ENCODE peak calls at places on chromosomes 13 and 19, in nine cellular contexts. M is germinal center; D is caudate nucleus; N is BJ; Y is retina; T is H7; G is fibroblast of the aortic adventitia; K is stimulated activated CD8-positive, alpha-beta memory T cell treated with anti-CD3 and anti-CD28 coated beads, Interleukin-7, amount 100 ng/mL, for 4 hours; I is AG09309. A is an unnamed sample.

GRCh38 chr13:90526711-90527110 is 820.8 kb upstream of the MIR17HG start:
- DNase-seq in M (no peak), D (no peak), N (no peak), Y (no peak), T (no peak), G (no peak), K (no peak), I (no peak), A (no peak)

GRCh38 chr19:13935765-13936486 is 2.3 kb downstream of the PODNL1 start:
- DNase-seq in M (no peak), D (no peak), N (no peak), Y (peak; percentile 21), T (peak; percentile 92), G (no peak), K (no peak), I (no peak), A (peak; percentile 83)

GRCh38 chr19:45278087-45278486 is 27.0 kb downstream of the MARK4 start:
- DNase-seq in M (no peak), D (no peak), N (no peak), Y (no peak), T (no peak), G (no peak), K (no peak), I (no peak), A (no peak)

GRCh38 chr13:49859568-49859967 is 67.1 kb upstream of the KPNA3 start:
- DNase-seq in M (no peak), D (no peak), N (peak; percentile 77), Y (no peak), T (no peak), G (peak; percentile 92), K (no peak), I (peak; percentile 70), A (no peak)

GRCh38 chr13:20064128-20064527 is 96.7 kb downstream of the GJA3 start:
- DNase-seq in M (no peak), D (no peak), N (no peak), Y (no peak), T (no peak), G (peak; percentile 19), K (no peak), I (no peak), A (no peak)

GRCh38 chr13:100434010-100434763 is 154.4 kb downstream of the GGACT start:
- DNase-seq in M (no peak), D (no peak), N (no peak), Y (no peak), T (no peak), G (peak; percentile 19), K (no peak), I (no peak), A (no peak)

GRCh38 chr19:45577111-45577905 is 7.3 kb downstream of the OPA3 start:
- DNase-seq in M (no peak), D (no peak), N (peak; percentile 61), Y (no peak), T (peak; percentile 24), G (peak; percentile 89), K (no peak), I (peak; percentile 58), A (no peak)

GRCh38 chr19:22515435-22515834 is 93.3 kb upstream of the ZNF98 start:
- DNase-seq in M (no peak), D (peak; percentile 40), N (no peak), Y (no peak), T (no peak), G (no peak), K (no peak), I (no peak), A (no peak)

GRCh38 chr19:51158474-51159129 is 16.5 kb downstream of the SIGLEC7 start:
- DNase-seq in M (peak; percentile 42), D (no peak), N (no peak), Y (peak; percentile 39), T (peak; percentile 82), G (peak; percentile 23), K (peak; percentile 45), I (no peak), A (peak; percentile 75)

GRCh38 chr19:48807590-48808308 is 3.1 kb downstream of the BCAT2 start:
- DNase-seq in M (no peak), D (no peak), N (no peak), Y (no peak), T (peak; percentile 71), G (no peak), K (no peak), I (no peak), A (peak; percentile 16)

GRCh38 chr13:27374650-27375049 is 49.8 kb upstream of the GTF3A start:
- DNase-seq in M (peak; percentile 79), D (peak; percentile 5), N (peak; percentile 26), Y (peak; percentile 64), T (peak; percentile 82), G (peak; percentile 87), K (peak; percentile 16), I (peak; percentile 52), A (peak; percentile 63)

GRCh38 chr19:9836021-9836420 is 903 bp downstream of the PIN1 start:
- DNase-seq in M (no peak), D (no peak), N (no peak), Y (no peak), T (peak; percentile 48), G (peak; percentile 52), K (no peak), I (peak; percentile 10), A (no peak)

GRCh38 chr13:44072536-44072935 is 192.8 kb downstream of the LACC1 start:
- DNase-seq in M (no peak), D (no peak), N (no peak), Y (no peak), T (no peak), G (no peak), K (no peak), I (no peak), A (no peak)

GRCh38 chr19:49387936-49388372 is at the start of gene KASH5:
- DNase-seq in M (peak; percentile 91), D (no peak), N (no peak), Y (no peak), T (peak; percentile 55), G (no peak), K (peak; percentile 79), I (no peak), A (no peak)

GRCh38 chr13:51999525-51999924 is 11.7 kb downstream of the ATP7B start:
- DNase-seq in M (no peak), D (no peak), N (no peak), Y (no peak), T (no peak), G (peak; percentile 23), K (no peak), I (no peak), A (no peak)

GRCh38 chr19:6963937-6964336 is 57.3 kb downstream of the MBD3L2B start:
- DNase-seq in M (peak; percentile 24), D (no peak), N (no peak), Y (no peak), T (no peak), G (no peak), K (peak; percentile 5), I (no peak), A (no peak)

GRCh38 chr19:7211191-7211988 is 82.8 kb downstream of the INSR start:
- DNase-seq in M (no peak), D (no peak), N (no peak), Y (peak; percentile 14), T (no peak), G (peak; percentile 90), K (no peak), I (no peak), A (no peak)

GRCh38 chr19:29596080-29596479 is 10.0 kb upstream of the POP4 start:
- DNase-seq in M (no peak), D (no peak), N (no peak), Y (no peak), T (no peak), G (no peak), K (no peak), I (no peak), A (no peak)

GRCh38 chr13:63327584-63327983 is 1911.9 kb upstream of the PCDH20 start:
- DNase-seq in M (no peak), D (no peak), N (no peak), Y (no peak), T (no peak), G (no peak), K (no peak), I (no peak), A (no peak)

GRCh38 chr19:16849168-16849567 is 20.0 kb downstream of the SIN3B start:
- DNase-seq in M (no peak), D (no peak), N (no peak), Y (no peak), T (no peak), G (peak; percentile 21), K (no peak), I (no peak), A (no peak)

GRCh38 chr13:111049791-111050538 is 65.1 kb upstream of the ARHGEF7 start:
- DNase-seq in M (no peak), D (no peak), N (no peak), Y (no peak), T (peak; percentile 68), G (peak; percentile 49), K (no peak), I (no peak), A (no peak)

GRCh38 chr13:105389373-105389772 is 1146.1 kb downstream of the EFNB2 start:
- DNase-seq in M (no peak), D (no peak), N (no peak), Y (no peak), T (no peak), G (no peak), K (no peak), I (no peak), A (no peak)

GRCh38 chr19:16588824-16589577 is 16.8 kb upstream of the SLC35E1 start:
- DNase-seq in M (no peak), D (no peak), N (no peak), Y (peak; percentile 27), T (peak; percentile 37), G (no peak), K (no peak), I (no peak), A (no peak)

GRCh38 chr19:41352609-41353465 is 885 bp downstream of the TGFB1 start:
- DNase-seq in M (peak; percentile 89), D (no peak), N (no peak), Y (peak; percentile 81), T (peak; percentile 94), G (peak; percentile 46), K (peak; percentile 76), I (no peak), A (peak; percentile 66)

GRCh38 chr19:40521276-40521675 is 54.5 kb downstream of the SPTBN4 start:
- DNase-seq in M (no peak), D (no peak), N (no peak), Y (no peak), T (no peak), G (peak; percentile 55), K (no peak), I (peak; percentile 11), A (no peak)

GRCh38 chr13:67353891-67354459 is 123.8 kb upstream of the PCDH9 start:
- DNase-seq in M (no peak), D (no peak), N (no peak), Y (peak; percentile 6), T (no peak), G (peak; percentile 21), K (no peak), I (no peak), A (no peak)

GRCh38 chr13:42395066-42395821 is 123.3 kb downstream of the AKAP11 start:
- DNase-seq in M (no peak), D (no peak), N (no peak), Y (no peak), T (no peak), G (no peak), K (no peak), I (no peak), A (no peak)

GRCh38 chr19:31578326-31578725 is 229.1 kb upstream of the TSHZ3 start:
- DNase-seq in M (no peak), D (no peak), N (no peak), Y (no peak), T (no peak), G (no peak), K (no peak), I (no peak), A (no peak)

GRCh38 chr13:33640832-33641231 is 177.1 kb upstream of the RFC3 start:
- DNase-seq in M (no peak), D (no peak), N (no peak), Y (no peak), T (no peak), G (no peak), K (no peak), I (no peak), A (no peak)

GRCh38 chr13:43132228-43132627 is 108.8 kb downstream of the DNAJC15 start:
- DNase-seq in M (no peak), D (no peak), N (no peak), Y (peak; percentile 34), T (peak; percentile 50), G (peak; percentile 23), K (no peak), I (no peak), A (no peak)

GRCh38 chr19:7953060-7953459 is 9.6 kb upstream of the TIMM44 start:
- DNase-seq in M (no peak), D (no peak), N (no peak), Y (no peak), T (no peak), G (peak; percentile 29), K (no peak), I (no peak), A (no peak)